ENCODE peak calls at places on chromosomes 11 and 22, in six cellular contexts. C is esophagus squamous epithelium, I is dorsolateral prefrontal cortex, F is IMR-90, M is left ventricle myocardium inferior, T is cardiac muscle cell. V is an unnamed sample.

GRCh38 chr11:72208281-72208680 is 8.3 kb upstream of the FOLR2 start:
- DNase-seq in M (no peak), F (no peak), T (no peak), C (no peak), I (no peak), V (no peak)

GRCh38 chr11:129278586-129279319 is 86.6 kb upstream of the ARHGAP32 start:
- DNase-seq in F (no peak), M (no peak), C (no peak), T (peak; percentile 53), I (no peak), V (no peak)

GRCh38 chr22:32340437-32340836 is 17.2 kb upstream of the RFPL3 start:
- DNase-seq in T (no peak), C (no peak), M (no peak), I (no peak), F (no peak), V (no peak)

GRCh38 chr22:49638788-49639187 is 188.9 kb downstream of the BRD1 start:
- DNase-seq in F (no peak), I (peak; percentile 50), C (no peak), M (no peak), T (no peak), V (peak; percentile 5)

GRCh38 chr11:62116458-62116857 is 7.4 kb upstream of the INCENP start:
- DNase-seq in M (no peak), I (no peak), T (no peak), F (no peak), C (no peak), V (peak; percentile 34)

GRCh38 chr22:37675930-37676571 is 615 bp downstream of the LGALS1 start:
- DNase-seq in M (peak; percentile 68), F (no peak), C (no peak), I (no peak), T (no peak), V (peak; percentile 37)

GRCh38 chr11:97687106-97687505 is 1297.3 kb downstream of the JRKL start:
- DNase-seq in I (no peak), M (no peak), T (peak; percentile 15), C (no peak), F (no peak), V (no peak)

GRCh38 chr11:25625094-25625493 is 706.8 kb upstream of the ANO3 start:
- DNase-seq in F (no peak), T (no peak), M (no peak), I (no peak), C (no peak), V (no peak)

GRCh38 chr11:30153008-30153407 is 77.8 kb upstream of the FSHB start:
- DNase-seq in M (no peak), F (no peak), C (no peak), I (no peak), T (no peak), V (no peak)

GRCh38 chr11:69110451-69110850 is 45.3 kb upstream of the SMIM38 start:
- DNase-seq in T (no peak), I (no peak), C (no peak), F (no peak), M (no peak), V (no peak)

GRCh38 chr11:110855246-110855645 is 143.0 kb upstream of the ARHGAP20 start:
- DNase-seq in M (no peak), F (no peak), C (no peak), I (no peak), T (no peak), V (peak; percentile 72)

DNA sequence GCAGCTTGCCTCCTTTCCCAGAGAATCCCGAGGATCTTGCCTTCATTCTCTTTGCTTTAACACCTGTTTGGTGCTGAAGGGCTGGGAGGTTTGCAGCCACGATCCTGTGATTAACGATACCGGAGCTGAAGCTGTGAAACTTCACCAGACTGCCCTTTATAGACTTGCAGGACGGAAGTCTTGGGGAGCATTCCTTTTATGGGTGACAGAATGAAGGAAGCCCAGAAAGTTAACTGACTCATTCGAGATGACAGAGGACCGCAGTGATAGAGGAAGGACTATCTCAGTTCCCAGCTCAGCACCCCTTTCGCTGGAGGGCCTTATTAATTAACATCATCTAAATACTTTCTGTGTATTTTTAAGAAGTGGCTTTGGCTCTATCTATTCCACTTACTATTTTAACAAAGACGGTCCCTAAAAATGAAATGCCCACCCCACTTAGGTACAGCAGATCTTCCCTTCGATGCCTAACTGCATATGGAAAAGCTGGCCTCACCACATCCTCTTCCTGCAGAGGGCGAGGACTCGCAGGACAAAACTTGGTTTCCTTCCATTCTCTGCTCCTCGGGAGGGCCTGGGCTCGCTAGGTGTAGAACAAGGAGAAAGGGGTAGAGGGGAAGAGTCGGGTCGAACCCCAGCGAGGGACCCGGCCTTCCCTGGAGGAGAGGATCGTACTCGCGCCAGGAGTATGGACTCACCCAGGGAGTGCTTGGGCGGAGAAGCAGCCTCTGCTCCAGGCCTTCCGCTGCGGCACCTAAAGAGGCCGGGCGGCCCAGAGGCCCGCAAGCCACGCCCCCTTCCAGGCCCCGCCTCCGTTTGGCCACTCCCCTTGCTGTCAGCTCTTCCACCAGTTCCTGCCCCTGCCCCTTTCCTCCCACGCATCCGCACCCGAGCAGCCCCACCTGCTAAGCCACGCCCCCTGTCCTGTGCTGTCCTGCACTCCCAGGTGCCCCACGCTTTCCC is 30.7 kb upstream of the USP47 start:
- DNase-seq in M (no peak), I (no peak), C (no peak), F (no peak), T (no peak), V (no peak)
- TF ChIP-seq CTCF in M (no peak), I (no peak), C (no peak), F (no peak), T (no peak), V (no peak)

GRCh38 chr11:802693-803466 is 2.2 kb downstream of the PIDD1 start:
- DNase-seq in T (no peak), I (no peak), M (no peak), C (no peak), F (no peak), V (no peak)

GRCh38 chr11:804599-804964 is 449 bp downstream of the PIDD1 start:
- DNase-seq in T (no peak), M (no peak), I (no peak), C (no peak), F (no peak), V (no peak)

GRCh38 chr11:802018-802617 is 2.9 kb downstream of the PIDD1 start:
- DNase-seq in I (no peak), C (no peak), T (no peak), M (no peak), F (no peak), V (no peak)

GRCh38 chr11:803467-803742 is 1.6 kb downstream of the PIDD1 start:
- DNase-seq in I (no peak), C (no peak), T (no peak), F (no peak), M (no peak), V (no peak)

DNA sequence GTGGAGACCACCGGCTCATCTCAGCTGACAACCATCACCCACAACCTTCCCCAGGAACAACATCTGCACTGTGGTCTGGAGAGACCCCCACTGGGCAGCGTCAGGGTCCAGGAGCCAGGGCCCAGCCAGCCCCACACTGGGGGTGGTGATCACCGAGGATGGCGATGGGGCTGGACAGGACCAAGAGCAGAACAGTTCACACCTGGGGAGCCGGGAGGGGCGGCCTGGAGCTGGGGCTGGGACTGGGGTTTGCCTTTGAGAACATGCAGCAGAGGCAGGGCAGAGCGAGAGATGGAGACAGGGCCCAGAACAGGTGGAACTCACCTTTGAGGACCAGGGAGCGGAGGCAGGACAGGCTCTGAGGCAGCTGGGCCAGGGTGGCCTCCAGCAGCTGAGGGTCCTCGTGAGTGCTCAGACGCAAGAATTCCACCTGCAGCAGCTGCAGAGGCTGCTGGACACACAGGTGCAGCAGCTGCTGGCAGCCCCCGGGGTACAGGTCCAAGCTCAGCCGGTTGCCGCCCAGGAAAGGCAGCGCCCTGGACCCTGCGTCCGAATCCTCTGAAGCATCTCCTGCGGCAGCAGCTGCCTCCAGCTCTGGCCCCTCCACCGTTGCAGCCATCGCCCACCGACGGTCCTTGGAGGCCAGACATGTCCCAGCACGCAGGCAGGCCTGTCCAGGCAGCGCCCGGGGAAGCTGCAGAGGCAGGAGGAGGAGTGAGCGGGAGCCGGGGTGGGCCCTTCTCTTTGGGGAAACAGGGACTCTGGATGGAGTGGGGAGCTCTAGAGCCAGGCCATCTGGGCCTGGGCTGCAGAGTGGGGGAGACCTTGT is 1.0 kb downstream of the PIDD1 start:
- DNase-seq in C (no peak), M (no peak), F (no peak), T (no peak), I (no peak), V (no peak)
- H3K4me3 ChIP-seq in C (peak overlapping the region; percentile 59), M (peak overlapping the region; percentile 77), F (peak overlapping the region; percentile 49), T (peak overlapping the region; percentile 54), I (no peak overlapping the region), V (peak overlapping the region; percentile 63)

DNA sequence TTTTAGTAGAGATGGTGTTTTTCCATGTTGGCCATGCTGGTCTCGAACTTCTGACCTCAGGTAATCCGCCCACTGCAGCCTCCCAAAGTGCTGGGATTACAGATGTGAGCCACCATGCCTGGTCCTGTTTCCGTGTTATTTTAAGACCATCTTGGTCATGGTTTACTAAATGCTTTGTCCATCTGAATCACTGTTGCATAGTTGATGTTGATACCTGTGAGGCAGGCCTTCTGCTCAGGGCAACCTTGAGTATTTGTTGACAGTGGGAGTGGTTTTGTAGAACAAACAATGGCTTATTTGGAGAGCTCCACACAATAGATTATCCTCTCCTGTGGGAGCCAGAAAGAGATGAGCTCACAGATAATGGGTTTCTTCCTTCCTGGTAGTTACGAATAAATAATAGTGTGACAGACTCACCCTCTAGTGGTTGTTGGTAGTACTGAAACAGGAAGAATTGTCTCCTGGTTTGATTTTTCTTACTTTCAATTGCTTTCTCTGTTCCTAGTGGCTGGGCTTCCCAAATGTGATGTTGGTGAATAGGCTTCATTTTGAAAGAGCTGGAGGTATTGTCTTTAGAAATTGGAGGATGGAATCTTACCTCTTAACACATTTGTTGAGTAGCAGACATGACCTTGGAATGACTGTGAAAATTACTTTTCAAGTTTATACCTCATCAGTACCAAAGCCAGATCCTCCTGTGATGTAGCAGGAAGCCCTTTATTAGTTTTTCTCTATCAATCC is 39.0 kb downstream of the CTNND1 start:
- DNase-seq in C (no peak), M (no peak), T (peak; percentile 59), I (no peak), F (peak; percentile 74), V (peak; percentile 79)
- TF ChIP-seq CTCF in C (peak; percentile 93), M (peak; percentile 92), T (peak; percentile 74), I (peak; percentile 90), F (peak; percentile 83), V (peak; percentile 93)

DNA sequence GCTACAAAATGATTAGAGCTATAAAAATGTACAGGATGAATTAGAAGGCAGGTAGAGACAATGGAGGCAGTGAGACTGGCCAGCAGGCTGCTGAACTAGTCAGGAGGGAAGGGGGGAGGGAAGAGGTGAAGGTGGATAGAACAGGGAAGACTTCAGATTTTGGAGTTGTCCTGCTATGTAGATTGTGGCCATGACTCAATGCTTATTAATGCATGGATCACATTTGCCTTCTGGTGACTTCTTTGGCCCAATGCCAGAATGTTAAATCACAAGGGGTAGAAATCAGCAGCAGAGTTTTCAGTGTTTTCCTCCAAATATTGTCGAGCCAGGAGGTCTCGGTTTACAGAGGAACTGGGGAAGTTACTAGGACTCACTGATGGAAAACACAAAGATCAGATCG is 346.6 kb downstream of the AASDHPPT start:
- DNase-seq in M (no peak), C (no peak), T (no peak), F (peak; percentile 83), I (no peak), V (peak; percentile 91)
- H3K4me3 ChIP-seq in M (no peak overlapping the region), C (no peak overlapping the region), T (no peak overlapping the region), F (no peak overlapping the region), I (no peak overlapping the region), V (no peak overlapping the region)

GRCh38 chr22:47564651-47565050 is 802.2 kb downstream of the TBC1D22A start:
- DNase-seq in T (no peak), M (no peak), C (no peak), I (no peak), F (no peak), V (no peak)
- TF ChIP-seq CTCF in T (no peak), M (no peak), C (no peak), I (no peak), F (no peak), V (no peak)